ENCODE peak calls at places on chromosomes 7 and 10, in six cellular contexts. One of them, this sample, is unnamed.

GRCh38 chr10:73758704-73759511 is 14.7 kb downstream of the SEC24C start:
- DNase-seq in CD4-positive, alpha-beta T cell: no peak
- DNase-seq in ovary: no peak
- DNase-seq in H9: no peak
- DNase-seq in brain microvascular endothelial cell: no peak
- DNase-seq in kidney: no peak
- DNase-seq in this sample: no peak

GRCh38 chr10:132900211-132900756 is 42.1 kb downstream of the CFAP46 start:
- DNase-seq in CD4-positive, alpha-beta T cell: no peak
- DNase-seq in ovary: peak
- DNase-seq in H9: no peak
- DNase-seq in brain microvascular endothelial cell: no peak
- DNase-seq in kidney: peak
- DNase-seq in this sample: peak

GRCh38 chr7:139451638-139452037 is 31.8 kb downstream of the KLRG2 start:
- DNase-seq in CD4-positive, alpha-beta T cell: no peak
- DNase-seq in ovary: no peak
- DNase-seq in H9: no peak
- DNase-seq in brain microvascular endothelial cell: peak
- DNase-seq in kidney: no peak
- DNase-seq in this sample: no peak

GRCh38 chr7:103951311-103951710 is 38.1 kb downstream of the RELN start:
- DNase-seq in CD4-positive, alpha-beta T cell: no peak
- DNase-seq in ovary: no peak
- DNase-seq in H9: no peak
- DNase-seq in brain microvascular endothelial cell: no peak
- DNase-seq in kidney: no peak
- DNase-seq in this sample: no peak

GRCh38 chr7:27784399-27785053 is 44.6 kb downstream of the TAX1BP1 start:
- DNase-seq in CD4-positive, alpha-beta T cell: no peak
- DNase-seq in ovary: no peak
- DNase-seq in H9: no peak
- DNase-seq in brain microvascular endothelial cell: peak
- DNase-seq in kidney: no peak
- DNase-seq in this sample: no peak

GRCh38 chr10:82377608-82378007 is 502.6 kb downstream of the NRG3 start:
- DNase-seq in CD4-positive, alpha-beta T cell: no peak
- DNase-seq in ovary: no peak
- DNase-seq in H9: no peak
- DNase-seq in brain microvascular endothelial cell: peak
- DNase-seq in kidney: no peak
- DNase-seq in this sample: no peak

GRCh38 chr10:43226851-43227845 is 39.7 kb downstream of the RASGEF1A start:
- DNase-seq in CD4-positive, alpha-beta T cell: no peak
- DNase-seq in ovary: peak
- DNase-seq in H9: peak
- DNase-seq in brain microvascular endothelial cell: no peak
- DNase-seq in kidney: peak
- DNase-seq in this sample: peak

GRCh38 chr10:3452234-3452633 is 279.7 kb upstream of the PITRM1 start:
- DNase-seq in CD4-positive, alpha-beta T cell: no peak
- DNase-seq in ovary: no peak
- DNase-seq in H9: no peak
- DNase-seq in brain microvascular endothelial cell: peak
- DNase-seq in kidney: no peak
- DNase-seq in this sample: no peak

GRCh38 chr7:23373151-23374004 is 74.2 kb downstream of the MALSU1 start:
- DNase-seq in CD4-positive, alpha-beta T cell: peak
- DNase-seq in ovary: no peak
- DNase-seq in H9: no peak
- DNase-seq in brain microvascular endothelial cell: no peak
- DNase-seq in kidney: no peak
- DNase-seq in this sample: no peak

GRCh38 chr10:86711957-86712708 is 43.8 kb downstream of the LDB3 start:
- DNase-seq in CD4-positive, alpha-beta T cell: no peak
- DNase-seq in ovary: peak
- DNase-seq in H9: peak
- DNase-seq in brain microvascular endothelial cell: no peak
- DNase-seq in kidney: no peak
- DNase-seq in this sample: peak

GRCh38 chr7:116455499-116455898 is 44.0 kb upstream of the CAV2 start:
- DNase-seq in CD4-positive, alpha-beta T cell: no peak
- DNase-seq in ovary: no peak
- DNase-seq in H9: no peak
- DNase-seq in brain microvascular endothelial cell: no peak
- DNase-seq in kidney: no peak
- DNase-seq in this sample: no peak

GRCh38 chr10:29709484-29710002 is 74.8 kb upstream of the SVIL start:
- DNase-seq in CD4-positive, alpha-beta T cell: no peak
- DNase-seq in ovary: no peak
- DNase-seq in H9: no peak
- DNase-seq in brain microvascular endothelial cell: no peak
- DNase-seq in kidney: peak
- DNase-seq in this sample: no peak

GRCh38 chr10:77574436-77574835 is 63.2 kb downstream of the KCNMA1 start:
- DNase-seq in CD4-positive, alpha-beta T cell: no peak
- DNase-seq in ovary: no peak
- DNase-seq in H9: no peak
- DNase-seq in brain microvascular endothelial cell: no peak
- DNase-seq in kidney: no peak
- DNase-seq in this sample: no peak

GRCh38 chr7:25068814-25069213 is 56.2 kb downstream of the CYCS start:
- DNase-seq in CD4-positive, alpha-beta T cell: no peak
- DNase-seq in ovary: no peak
- DNase-seq in H9: no peak
- DNase-seq in brain microvascular endothelial cell: no peak
- DNase-seq in kidney: no peak
- DNase-seq in this sample: no peak

GRCh38 chr10:7563368-7563767 is 103.4 kb downstream of the ITIH5 start:
- DNase-seq in CD4-positive, alpha-beta T cell: no peak
- DNase-seq in ovary: peak
- DNase-seq in H9: no peak
- DNase-seq in brain microvascular endothelial cell: no peak
- DNase-seq in kidney: peak
- DNase-seq in this sample: no peak

GRCh38 chr7:107958764-107959526 is 44.0 kb downstream of the LAMB1 start:
- DNase-seq in CD4-positive, alpha-beta T cell: no peak
- DNase-seq in ovary: peak
- DNase-seq in H9: no peak
- DNase-seq in brain microvascular endothelial cell: peak
- DNase-seq in kidney: no peak
- DNase-seq in this sample: no peak

GRCh38 chr10:30619966-30620365 is 9.6 kb downstream of the LYZL2 start:
- DNase-seq in CD4-positive, alpha-beta T cell: no peak
- DNase-seq in ovary: no peak
- DNase-seq in H9: no peak
- DNase-seq in brain microvascular endothelial cell: no peak
- DNase-seq in kidney: no peak
- DNase-seq in this sample: no peak

GRCh38 chr10:78543026-78543748 is 509.5 kb downstream of the RPS24 start:
- DNase-seq in CD4-positive, alpha-beta T cell: no peak
- DNase-seq in ovary: no peak
- DNase-seq in H9: no peak
- DNase-seq in brain microvascular endothelial cell: no peak
- DNase-seq in kidney: no peak
- DNase-seq in this sample: no peak

GRCh38 chr7:71795373-71795772 is 616.8 kb downstream of the CALN1 start:
- DNase-seq in CD4-positive, alpha-beta T cell: no peak
- DNase-seq in ovary: no peak
- DNase-seq in H9: no peak
- DNase-seq in brain microvascular endothelial cell: no peak
- DNase-seq in kidney: no peak
- DNase-seq in this sample: no peak

GRCh38 chr10:119418401-119418800 is 124.1 kb downstream of the RGS10 start:
- DNase-seq in CD4-positive, alpha-beta T cell: no peak
- DNase-seq in ovary: no peak
- DNase-seq in H9: no peak
- DNase-seq in brain microvascular endothelial cell: no peak
- DNase-seq in kidney: no peak
- DNase-seq in this sample: no peak

GRCh38 chr10:28375399-28376354 is 72.8 kb upstream of the MPP7 start:
- DNase-seq in CD4-positive, alpha-beta T cell: no peak
- DNase-seq in ovary: no peak
- DNase-seq in H9: no peak
- DNase-seq in brain microvascular endothelial cell: peak
- DNase-seq in kidney: no peak
- DNase-seq in this sample: no peak

GRCh38 chr7:108824840-108825540 is 255.3 kb downstream of the DNAJB9 start:
- DNase-seq in CD4-positive, alpha-beta T cell: no peak
- DNase-seq in ovary: no peak
- DNase-seq in H9: peak
- DNase-seq in brain microvascular endothelial cell: peak
- DNase-seq in kidney: no peak
- DNase-seq in this sample: no peak

GRCh38 chr10:37937864-37938263 is 38.6 kb downstream of the ZNF25 start:
- DNase-seq in CD4-positive, alpha-beta T cell: no peak
- DNase-seq in ovary: no peak
- DNase-seq in H9: no peak
- DNase-seq in brain microvascular endothelial cell: no peak
- DNase-seq in kidney: no peak
- DNase-seq in this sample: no peak

GRCh38 chr10:79502561-79503309 is 9.6 kb upstream of the EIF5AL1 start:
- DNase-seq in CD4-positive, alpha-beta T cell: no peak
- DNase-seq in ovary: peak
- DNase-seq in H9: peak
- DNase-seq in brain microvascular endothelial cell: no peak
- DNase-seq in kidney: no peak
- DNase-seq in this sample: no peak

GRCh38 chr10:132422931-132423813 is 26.2 kb downstream of the PWWP2B start:
- DNase-seq in CD4-positive, alpha-beta T cell: no peak
- DNase-seq in ovary: no peak
- DNase-seq in H9: no peak
- DNase-seq in brain microvascular endothelial cell: no peak
- DNase-seq in kidney: peak
- DNase-seq in this sample: no peak

GRCh38 chr10:101588879-101589278 is 758 bp downstream of the DPCD start:
- DNase-seq in CD4-positive, alpha-beta T cell: no peak
- DNase-seq in ovary: no peak
- DNase-seq in H9: no peak
- DNase-seq in brain microvascular endothelial cell: peak
- DNase-seq in kidney: peak
- DNase-seq in this sample: no peak

DNA sequence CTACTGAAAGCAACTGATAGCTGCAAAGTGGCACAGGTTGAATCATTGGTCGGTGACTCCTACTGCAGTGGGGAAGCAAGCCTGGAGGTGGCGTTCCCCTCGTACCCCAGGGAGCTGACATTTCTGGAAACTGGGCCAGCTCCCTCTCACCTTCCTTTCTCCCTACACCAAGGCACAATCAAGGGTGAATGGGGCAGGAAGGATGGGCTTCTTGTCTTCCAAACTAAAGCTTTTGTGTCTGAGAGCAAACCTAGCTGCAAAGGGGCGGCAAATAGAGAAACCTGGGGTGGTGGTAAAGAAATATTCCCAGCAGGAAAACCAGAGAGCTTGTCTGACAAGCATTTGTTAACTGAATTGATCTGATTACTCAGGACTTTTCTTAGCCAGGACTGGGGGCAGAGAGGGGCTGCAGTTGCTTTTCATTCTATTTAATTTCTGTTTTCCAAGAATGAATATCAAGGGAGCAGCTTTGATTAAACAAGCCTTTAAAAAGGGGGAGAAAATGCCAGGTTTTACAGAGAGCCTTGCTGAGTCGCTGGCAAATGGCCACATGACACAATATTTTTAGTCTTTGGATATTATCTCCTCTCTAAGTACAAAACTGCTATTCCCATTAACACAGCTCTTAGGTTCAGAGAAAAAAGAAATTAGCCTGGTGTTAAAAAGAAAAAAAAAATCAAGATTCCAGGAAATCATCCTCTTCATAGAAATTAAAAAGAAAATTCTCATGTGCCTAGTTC is 27.8 kb downstream of the CDHR3 start:
- DNase-seq in CD4-positive, alpha-beta T cell: no peak
- DNase-seq in ovary: peak
- DNase-seq in H9: peak
- DNase-seq in brain microvascular endothelial cell: no peak
- DNase-seq in kidney: no peak
- DNase-seq in this sample: no peak
- TF ChIP-seq CTCF in CD4-positive, alpha-beta T cell: no peak
- TF ChIP-seq CTCF in ovary: no peak
- TF ChIP-seq CTCF in H9: peak
- TF ChIP-seq CTCF in brain microvascular endothelial cell: peak
- TF ChIP-seq CTCF in kidney: no peak
- TF ChIP-seq CTCF in this sample: no peak

GRCh38 chr7:1024331-1024761 is 20.0 kb upstream of the GPR146 start:
- DNase-seq in CD4-positive, alpha-beta T cell: no peak
- DNase-seq in ovary: no peak
- DNase-seq in H9: no peak
- DNase-seq in brain microvascular endothelial cell: no peak
- DNase-seq in kidney: peak
- DNase-seq in this sample: no peak
- H3K27ac ChIP-seq in CD4-positive, alpha-beta T cell: no peak
- H3K27ac ChIP-seq in ovary: no peak
- H3K27ac ChIP-seq in H9: no peak
- H3K27ac ChIP-seq in brain microvascular endothelial cell: no peak
- H3K27ac ChIP-seq in kidney: no peak
- H3K27ac ChIP-seq in this sample: no peak

GRCh38 chr10:93680414-93681047 is 21.9 kb downstream of the FRA10AC1 start:
- DNase-seq in CD4-positive, alpha-beta T cell: no peak
- DNase-seq in ovary: no peak
- DNase-seq in H9: no peak
- DNase-seq in brain microvascular endothelial cell: peak
- DNase-seq in kidney: no peak
- DNase-seq in this sample: no peak
- TF ChIP-seq CTCF in CD4-positive, alpha-beta T cell: no peak
- TF ChIP-seq CTCF in ovary: no peak
- TF ChIP-seq CTCF in H9: peak
- TF ChIP-seq CTCF in brain microvascular endothelial cell: peak
- TF ChIP-seq CTCF in kidney: peak
- TF ChIP-seq CTCF in this sample: peak

GRCh38 chr10:24114561-24114960 is 94.4 kb upstream of the KIAA1217 start:
- DNase-seq in CD4-positive, alpha-beta T cell: no peak
- DNase-seq in ovary: no peak
- DNase-seq in H9: no peak
- DNase-seq in brain microvascular endothelial cell: no peak
- DNase-seq in kidney: no peak
- DNase-seq in this sample: no peak
- H3K27ac ChIP-seq in CD4-positive, alpha-beta T cell: no peak
- H3K27ac ChIP-seq in ovary: no peak
- H3K27ac ChIP-seq in H9: no peak
- H3K27ac ChIP-seq in brain microvascular endothelial cell: no peak
- H3K27ac ChIP-seq in kidney: peak
- H3K27ac ChIP-seq in this sample: no peak

DNA sequence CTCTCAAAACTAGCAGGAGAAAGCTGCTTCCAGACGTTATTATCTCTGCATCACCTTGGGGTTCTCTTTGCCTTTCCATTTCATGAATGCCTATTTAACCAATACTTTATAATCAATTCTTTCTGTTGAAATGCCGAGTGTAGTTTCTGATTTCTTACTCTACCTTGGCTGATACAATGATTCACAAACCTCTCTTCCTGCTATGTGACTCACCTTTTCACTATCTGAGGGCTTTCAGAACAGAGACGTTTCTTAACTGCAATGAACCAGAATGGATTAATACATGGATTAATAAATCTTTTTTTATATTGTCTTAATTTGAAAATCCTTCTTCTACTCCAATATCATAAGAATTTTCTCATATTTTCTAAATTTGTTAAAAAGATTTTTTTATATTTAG is 46.4 kb upstream of the ZNF746 start:
- DNase-seq in CD4-positive, alpha-beta T cell: no peak
- DNase-seq in ovary: no peak
- DNase-seq in H9: no peak
- DNase-seq in brain microvascular endothelial cell: no peak
- DNase-seq in kidney: no peak
- DNase-seq in this sample: no peak
- TF ChIP-seq CTCF in CD4-positive, alpha-beta T cell: no peak
- TF ChIP-seq CTCF in ovary: no peak
- TF ChIP-seq CTCF in H9: no peak
- TF ChIP-seq CTCF in brain microvascular endothelial cell: no peak
- TF ChIP-seq CTCF in kidney: no peak
- TF ChIP-seq CTCF in this sample: no peak

GRCh38 chr10:34102237-34102673 is 712.8 kb downstream of the PARD3 start:
- DNase-seq in CD4-positive, alpha-beta T cell: no peak
- DNase-seq in ovary: peak
- DNase-seq in H9: no peak
- DNase-seq in brain microvascular endothelial cell: peak
- DNase-seq in kidney: peak
- DNase-seq in this sample: no peak
- H3K27ac ChIP-seq in CD4-positive, alpha-beta T cell: no peak
- H3K27ac ChIP-seq in ovary: peak
- H3K27ac ChIP-seq in H9: no peak
- H3K27ac ChIP-seq in brain microvascular endothelial cell: no peak
- H3K27ac ChIP-seq in kidney: peak
- H3K27ac ChIP-seq in this sample: peak

This sample was measured in upper lobe of right lung.